ENCODE peak calls at places on chromosomes 4 and X, in four cellular contexts. X is IMR-90, G is H9, J is H1. S is an unnamed sample.

GRCh38 chr4:38529189-38530115 is 134.5 kb upstream of the KLF3 start:
- DNase-seq in J (no peak), X (no peak), G (no peak), S (peak)

GRCh38 chrX:44282753-44283152 is 60.7 kb downstream of the EFHC2 start:
- DNase-seq in X (no peak), J (no peak), G (no peak), S (no peak)

GRCh38 chr4:31793907-31794306 is 1073.7 kb downstream of the PCDH7 start:
- DNase-seq in X (no peak), J (no peak), G (no peak), S (no peak)

GRCh38 chrX:119190736-119191282 is 45.3 kb upstream of the PGRMC1 start:
- DNase-seq in X (peak), G (no peak), J (no peak), S (no peak)

GRCh38 chr4:185540487-185541125 is 5.3 kb upstream of the PDLIM3 start:
- DNase-seq in G (no peak), X (no peak), J (no peak), S (no peak)

GRCh38 chr4:73679836-73680235 is 59.6 kb upstream of the RASSF6 start:
- DNase-seq in J (no peak), X (peak), G (no peak), S (no peak)

GRCh38 chr4:151429957-151430548 is 21.1 kb downstream of the FHIP1A start:
- DNase-seq in J (no peak), G (no peak), X (no peak), S (peak)

GRCh38 chr4:101346312-101346561 is 1.1 kb downstream of the PPP3CA start:
- DNase-seq in J (no peak), X (no peak), G (no peak), S (no peak)

GRCh38 chrX:150692837-150693781 is at the start of gene MTMR1:
- DNase-seq in J (no peak), G (no peak), X (no peak), S (peak)

GRCh38 chr4:168776382-168776781 is 233.7 kb downstream of the CBR4 start:
- DNase-seq in J (no peak), G (no peak), X (no peak), S (no peak)

GRCh38 chr4:123017636-123018390 is 95.4 kb upstream of the NUDT6 start:
- DNase-seq in J (no peak), G (no peak), X (peak), S (no peak)

GRCh38 chrX:70313503-70313902 is 23.6 kb downstream of the KIF4A start:
- DNase-seq in J (no peak), G (no peak), X (peak), S (no peak)

GRCh38 chr4:156628858-156629257 is 342.7 kb downstream of the PDGFC start:
- DNase-seq in J (no peak), X (no peak), G (no peak), S (no peak)

GRCh38 chrX:51853251-51853650 is 40.2 kb upstream of the MAGED1 start:
- DNase-seq in X (no peak), G (no peak), J (no peak), S (peak)

GRCh38 chrX:51852096-51852495 is 41.3 kb upstream of the MAGED1 start:
- DNase-seq in X (no peak), J (no peak), G (no peak), S (peak)

GRCh38 chrX:51851507-51852085 is 41.8 kb upstream of the MAGED1 start:
- DNase-seq in G (no peak), X (no peak), J (no peak), S (no peak)

GRCh38 chrX:51852621-51853020 is 40.8 kb upstream of the MAGED1 start:
- DNase-seq in G (no peak), J (no peak), X (no peak), S (peak)

GRCh38 chrX:51847463-51847862 is 46.0 kb upstream of the MAGED1 start:
- DNase-seq in G (no peak), J (no peak), X (no peak), S (peak)
- H4K5ac ChIP-seq in G (no peak), J (no peak), X (no peak), S (no peak)

GRCh38 chr4:8571702-8572685 is 8.2 kb upstream of the GPR78 start:
- DNase-seq in X (no peak), J (no peak), G (no peak), S (no peak)

GRCh38 chr4:8564595-8564994 is 15.6 kb upstream of the GPR78 start:
- DNase-seq in G (no peak), J (no peak), X (no peak), S (no peak)

GRCh38 chr4:8573266-8573665 is 6.9 kb upstream of the GPR78 start:
- DNase-seq in X (no peak), J (no peak), G (no peak), S (no peak)

GRCh38 chr4:8568068-8568668 is 12.0 kb upstream of the GPR78 start:
- DNase-seq in J (no peak), X (peak), G (peak), S (peak)
- H4K5ac ChIP-seq in J (peak), X (no peak), G (no peak), S (no peak)

DNA sequence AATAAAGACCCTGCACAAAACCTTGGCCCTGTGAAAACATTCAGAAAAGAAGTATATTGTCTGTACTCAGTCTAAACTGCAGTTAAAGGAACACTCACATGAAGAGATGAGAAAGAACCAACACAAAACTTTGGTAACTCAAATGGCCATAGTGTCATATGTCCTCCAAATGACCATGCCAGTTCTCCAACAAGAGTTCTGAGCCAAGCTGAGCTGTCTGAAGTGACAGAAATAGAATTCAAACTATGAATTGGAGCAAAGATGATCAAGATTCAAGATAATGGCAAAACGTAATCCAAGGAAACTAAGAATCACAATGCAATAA is 739.3 kb upstream of the NDST4 start:
- DNase-seq in G (no peak), J (no peak), X (no peak), S (peak)
- H4K5ac ChIP-seq in G (no peak), J (no peak), X (no peak), S (no peak)

GRCh38 chr4:25540734-25541133 is 114.9 kb upstream of the SLC34A2 start:
- DNase-seq in G (no peak), X (no peak), J (no peak), S (no peak)
- H4K5ac ChIP-seq in G (no peak), X (no peak), J (no peak), S (no peak)

GRCh38 chrX:136878423-136878822 is 2.1 kb downstream of the RBMX start:
- DNase-seq in J (no peak), G (no peak), X (no peak), S (no peak)

GRCh38 chrX:136880003-136880451 is 498 bp downstream of the RBMX start:
- DNase-seq in X (no peak), G (no peak), J (peak), S (peak)

GRCh38 chrX:136880452-136881013 is at the start of gene RBMX:
- DNase-seq in X (peak), G (peak), J (peak), S (peak)

DNA sequence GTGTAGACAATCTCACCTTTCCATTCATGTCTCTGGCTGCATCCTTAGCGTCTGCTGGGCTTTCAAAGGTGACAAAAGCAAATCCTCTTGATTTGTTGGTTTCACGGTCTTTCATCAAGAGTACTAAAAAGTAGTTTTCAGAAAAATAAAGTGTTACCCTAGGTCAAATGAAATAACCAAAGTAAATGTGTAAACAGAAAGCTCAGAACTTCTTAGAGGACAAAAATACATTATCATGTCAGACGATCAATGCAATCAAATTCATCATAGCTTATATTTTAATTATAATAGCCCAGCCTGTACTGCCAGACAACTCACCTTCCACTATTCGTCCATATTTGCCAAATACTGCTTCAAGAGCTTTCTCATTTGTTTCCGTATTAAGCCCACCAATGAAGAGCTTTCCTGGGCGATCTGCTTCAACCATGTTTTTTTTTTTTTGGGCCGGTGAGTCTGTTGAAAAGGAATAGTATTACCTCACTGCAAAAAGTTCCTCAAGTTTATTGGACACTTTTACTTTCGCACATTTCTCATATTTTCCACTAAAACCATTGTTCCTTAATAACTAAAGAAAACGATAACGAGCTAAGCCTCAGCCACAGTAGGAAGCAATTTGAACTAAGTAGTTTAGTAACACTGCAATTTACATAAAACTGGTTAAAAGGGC is 1.4 kb downstream of the RBMX start:
- DNase-seq in J (no peak), X (no peak), G (no peak), S (no peak)
- H4K5ac ChIP-seq in J (no peak), X (no peak), G (no peak), S (no peak)

GRCh38 chrX:1610166-1610565 is 4.7 kb upstream of the ASMT start:
- DNase-seq in X (no peak), G (no peak), J (no peak), S (no peak)
- H4K5ac ChIP-seq in X (no peak), G (no peak), J (no peak), S (no peak)

GRCh38 chrX:136255543-136255942 is 4.3 kb upstream of the MAP7D3 start:
- DNase-seq in J (no peak), G (no peak), X (no peak), S (no peak)
- H4K5ac ChIP-seq in J (no peak), G (no peak), X (no peak), S (no peak)